ENCODE peak calls at places on chromosome 5, in five cellular contexts. One of them, this sample, is unnamed.

GRCh38 chr5:103475629-103476240 is 86.9 kb downstream of the NUDT12 start:
- DNase-seq in HepG2: peak; percentile 21
- DNase-seq in GM12878: no peak
- DNase-seq in H1: no peak
- DNase-seq in NT2/D1: no peak
- DNase-seq in this sample: peak; percentile 22

GRCh38 chr5:83066548-83067110 is 10.6 kb downstream of the TMEM167A start:
- DNase-seq in HepG2: no peak
- DNase-seq in GM12878: no peak
- DNase-seq in H1: no peak
- DNase-seq in NT2/D1: no peak
- DNase-seq in this sample: no peak

GRCh38 chr5:17132444-17133083 is 84.9 kb upstream of the BASP1 start:
- DNase-seq in HepG2: no peak
- DNase-seq in NT2/D1: no peak
- DNase-seq in H1: no peak
- DNase-seq in GM12878: no peak
- DNase-seq in this sample: peak; percentile 43

GRCh38 chr5:81750308-81751008 is 439 bp downstream of the SSBP2 start:
- DNase-seq in H1: no peak
- DNase-seq in GM12878: no peak
- DNase-seq in NT2/D1: no peak
- DNase-seq in HepG2: no peak
- DNase-seq in this sample: peak; percentile 17

GRCh38 chr5:14208071-14209021 is 65.2 kb downstream of the TRIO start:
- DNase-seq in HepG2: peak; percentile 91
- DNase-seq in GM12878: peak; percentile 86
- DNase-seq in NT2/D1: no peak
- DNase-seq in H1: no peak
- DNase-seq in this sample: no peak

GRCh38 chr5:98709681-98710080 is 63.8 kb upstream of the RGMB start:
- DNase-seq in NT2/D1: no peak
- DNase-seq in GM12878: no peak
- DNase-seq in HepG2: no peak
- DNase-seq in H1: no peak
- DNase-seq in this sample: no peak

GRCh38 chr5:149853019-149853648 is 91.5 kb downstream of the PDE6A start:
- DNase-seq in H1: peak; percentile 56
- DNase-seq in HepG2: peak; percentile 58
- DNase-seq in GM12878: no peak
- DNase-seq in NT2/D1: peak; percentile 52
- DNase-seq in this sample: peak; percentile 75

GRCh38 chr5:145803617-145804016 is 31.5 kb downstream of the PRELID2 start:
- DNase-seq in H1: no peak
- DNase-seq in HepG2: no peak
- DNase-seq in GM12878: no peak
- DNase-seq in NT2/D1: no peak
- DNase-seq in this sample: no peak

GRCh38 chr5:132595624-132596023 is 38.8 kb downstream of the RAD50 start:
- DNase-seq in NT2/D1: no peak
- DNase-seq in GM12878: no peak
- DNase-seq in H1: no peak
- DNase-seq in HepG2: no peak
- DNase-seq in this sample: no peak

GRCh38 chr5:19886123-19886921 is 101.7 kb downstream of the CDH18 start:
- DNase-seq in GM12878: no peak
- DNase-seq in H1: no peak
- DNase-seq in NT2/D1: no peak
- DNase-seq in HepG2: no peak
- DNase-seq in this sample: no peak

GRCh38 chr5:132456553-132457361 is 33.8 kb downstream of the IRF1 start:
- DNase-seq in GM12878: peak; percentile 73
- DNase-seq in HepG2: no peak
- DNase-seq in H1: no peak
- DNase-seq in NT2/D1: no peak
- DNase-seq in this sample: no peak

GRCh38 chr5:157384971-157385709 is 74.9 kb upstream of the NIPAL4 start:
- DNase-seq in H1: peak; percentile 51
- DNase-seq in GM12878: no peak
- DNase-seq in NT2/D1: peak; percentile 30
- DNase-seq in HepG2: no peak
- DNase-seq in this sample: no peak

GRCh38 chr5:74192606-74193299 is 447.8 kb downstream of the ENC1 start:
- DNase-seq in H1: no peak
- DNase-seq in HepG2: no peak
- DNase-seq in NT2/D1: no peak
- DNase-seq in GM12878: no peak
- DNase-seq in this sample: no peak

GRCh38 chr5:133861161-133861737 is 107.2 kb downstream of the C5orf15 start:
- DNase-seq in HepG2: no peak
- DNase-seq in NT2/D1: no peak
- DNase-seq in GM12878: no peak
- DNase-seq in H1: no peak
- DNase-seq in this sample: no peak

DNA sequence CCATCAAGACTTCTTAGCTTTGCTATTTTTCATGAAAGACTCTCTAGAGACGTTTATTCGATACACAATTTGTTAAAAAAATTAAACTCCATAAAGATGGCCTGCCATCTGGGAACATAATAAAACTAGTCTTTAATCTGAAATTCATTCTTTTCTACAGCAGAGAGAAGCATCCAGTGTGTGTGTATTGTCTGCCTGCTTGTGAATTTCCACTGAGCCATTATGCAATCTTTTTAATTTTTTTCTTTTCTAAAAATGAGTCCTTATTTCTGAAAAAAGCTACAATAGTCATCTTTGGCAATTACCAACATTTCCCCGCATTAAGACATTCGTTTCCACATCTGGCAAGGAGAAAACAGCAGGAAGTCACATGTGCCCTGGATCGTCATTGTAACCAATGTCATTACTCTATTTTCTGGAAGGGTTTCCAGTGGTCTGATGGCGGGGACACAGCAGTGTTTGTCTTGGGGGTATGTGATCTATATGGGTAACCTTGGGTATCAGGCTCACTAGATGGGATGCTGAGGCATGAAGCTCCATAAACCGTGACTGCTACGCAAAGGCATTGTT is 263.1 kb downstream of the MSX2 start:
- DNase-seq in HepG2: no peak
- DNase-seq in NT2/D1: no peak
- DNase-seq in H1: no peak
- DNase-seq in GM12878: no peak
- DNase-seq in this sample: no peak
- TF ChIP-seq SUZ12 in HepG2: no peak
- TF ChIP-seq SUZ12 in NT2/D1: no peak
- TF ChIP-seq SUZ12 in H1: no peak
- TF ChIP-seq SUZ12 in GM12878: no peak
- TF ChIP-seq SUZ12 in this sample: no peak

DNA sequence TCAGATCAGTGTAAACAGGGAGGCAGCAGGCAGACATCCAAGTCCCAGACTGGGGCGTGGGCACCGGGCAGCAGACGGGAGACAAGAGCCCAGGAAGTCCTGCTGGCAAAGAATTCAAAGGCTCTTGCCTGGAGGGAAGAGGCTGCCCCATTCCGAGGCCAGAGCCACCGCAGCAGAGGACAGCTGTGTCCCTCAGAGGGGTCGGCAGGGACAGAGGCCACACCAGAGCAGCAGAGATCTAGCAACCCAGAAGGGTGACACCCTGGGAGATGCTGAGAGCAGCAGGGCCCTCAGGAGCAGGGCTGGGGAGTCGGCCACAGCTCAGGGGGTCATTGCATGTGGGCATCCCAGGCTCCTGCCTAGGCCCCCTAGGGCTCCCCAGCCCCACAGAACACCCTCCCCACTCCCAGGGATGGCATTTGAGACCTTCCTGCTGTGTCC is 29.1 kb downstream of the ADAMTS2 start:
- DNase-seq in HepG2: no peak
- DNase-seq in NT2/D1: no peak
- DNase-seq in GM12878: no peak
- DNase-seq in H1: no peak
- DNase-seq in this sample: no peak
- TF ChIP-seq SUZ12 in HepG2: no peak
- TF ChIP-seq SUZ12 in NT2/D1: no peak
- TF ChIP-seq SUZ12 in GM12878: no peak
- TF ChIP-seq SUZ12 in H1: no peak
- TF ChIP-seq SUZ12 in this sample: no peak

GRCh38 chr5:321726-322251 is 275 bp downstream of the AHRR start:
- DNase-seq in GM12878: no peak
- DNase-seq in NT2/D1: no peak
- DNase-seq in H1: no peak
- DNase-seq in HepG2: no peak
- DNase-seq in this sample: no peak
- TF ChIP-seq SUZ12 in GM12878: no peak
- TF ChIP-seq SUZ12 in NT2/D1: no peak
- TF ChIP-seq SUZ12 in H1: peak; percentile 69
- TF ChIP-seq SUZ12 in HepG2: no peak
- TF ChIP-seq SUZ12 in this sample: no peak

DNA sequence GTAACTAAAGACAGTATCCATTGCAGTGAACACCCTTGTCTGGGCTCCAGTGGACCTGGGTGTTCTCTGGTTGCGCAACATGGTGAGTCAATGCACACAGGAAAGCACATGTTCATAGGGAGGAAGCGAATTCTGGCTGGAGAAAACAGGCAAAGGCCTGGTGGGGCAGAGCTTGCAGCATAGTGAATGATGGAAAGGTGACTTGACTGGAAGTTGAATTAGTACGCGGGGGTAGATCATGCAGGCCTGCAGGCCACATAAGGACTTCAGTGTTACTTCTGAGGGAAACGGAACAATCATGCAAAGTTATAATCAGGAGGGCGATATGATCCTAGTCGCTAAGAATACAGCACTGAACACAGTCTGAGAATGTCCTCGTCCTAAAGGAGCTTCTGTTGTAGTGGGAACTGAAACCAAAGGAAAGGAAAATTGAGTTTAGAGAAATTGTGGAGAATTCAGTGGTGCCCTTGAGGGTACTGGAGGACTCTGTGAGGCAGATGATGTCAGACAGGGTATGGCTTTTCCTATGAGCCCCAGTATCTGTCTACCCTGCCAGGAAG is 71.9 kb upstream of the RANBP3L start:
- DNase-seq in HepG2: peak; percentile 62
- DNase-seq in NT2/D1: no peak
- DNase-seq in H1: no peak
- DNase-seq in GM12878: no peak
- DNase-seq in this sample: no peak
- TF ChIP-seq SUZ12 in HepG2: no peak
- TF ChIP-seq SUZ12 in NT2/D1: no peak
- TF ChIP-seq SUZ12 in H1: no peak
- TF ChIP-seq SUZ12 in GM12878: no peak
- TF ChIP-seq SUZ12 in this sample: no peak

DNA sequence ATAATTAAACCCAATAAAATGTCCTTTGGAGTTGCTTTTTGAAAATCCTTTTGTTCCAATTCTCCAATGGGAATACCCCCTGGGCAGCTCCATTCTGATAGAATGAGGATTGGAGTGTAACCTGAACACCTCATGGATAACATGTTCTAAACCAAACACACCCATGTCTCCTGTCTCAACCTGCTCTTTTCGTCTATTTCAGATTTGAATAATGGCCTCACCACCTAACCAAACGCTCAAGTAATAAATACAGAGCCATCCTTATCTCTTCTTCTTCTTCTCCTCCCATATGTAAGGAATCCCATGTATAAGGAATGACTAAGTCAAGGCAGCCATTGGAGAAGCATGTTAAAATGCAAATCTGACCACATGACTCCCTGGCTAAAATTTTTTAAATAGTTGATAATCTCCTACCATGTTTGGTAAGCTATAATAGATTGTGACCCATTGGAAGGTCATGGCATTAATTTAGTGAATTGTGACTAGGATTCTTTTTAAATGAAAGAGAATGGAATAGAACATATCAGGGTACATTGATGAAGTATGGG is 26.0 kb downstream of the ELL2 start:
- DNase-seq in GM12878: no peak
- DNase-seq in HepG2: no peak
- DNase-seq in H1: no peak
- DNase-seq in NT2/D1: no peak
- DNase-seq in this sample: no peak
- TF ChIP-seq SUZ12 in GM12878: no peak
- TF ChIP-seq SUZ12 in HepG2: no peak
- TF ChIP-seq SUZ12 in H1: no peak
- TF ChIP-seq SUZ12 in NT2/D1: no peak
- TF ChIP-seq SUZ12 in this sample: no peak